ENCODE peak calls at places on chromosomes 11 and 22, in five cellular contexts. Y is prostate gland; I is stimulated activated CD4-positive, alpha-beta T cell treated with anti-CD3 and anti-CD28 coated beads, Interleukin-1b, Interleukin-23, amount 100 ng/mL, for 24 hours; O is occipital lobe; W is GM12865. F is an unnamed sample.

GRCh38 chr11:74100231-74100630 is 70.6 kb downstream of the C2CD3 start:
- DNase-seq in W (no peak), O (no peak), Y (no peak), I (no peak), F (no peak)

GRCh38 chr11:70118642-70119041 is 40.5 kb downstream of the ANO1 start:
- DNase-seq in Y (no peak), O (no peak), I (no peak), W (no peak), F (no peak)

GRCh38 chr22:45317551-45318167 is 7.9 kb downstream of the FAM118A start:
- DNase-seq in O (no peak), Y (peak; percentile 87), W (no peak), I (no peak), F (no peak)

GRCh38 chr22:47328550-47329243 is 566.2 kb downstream of the TBC1D22A start:
- DNase-seq in Y (no peak), W (no peak), I (no peak), O (no peak), F (no peak)

GRCh38 chr22:18906896-18907295 is 776 bp downstream of the DGCR6 start:
- DNase-seq in O (no peak), W (no peak), Y (no peak), I (no peak), F (no peak)

GRCh38 chr11:102318469-102318868 is 1.2 kb downstream of the BIRC3 start:
- DNase-seq in I (peak; percentile 46), O (no peak), Y (no peak), W (peak; percentile 70), F (no peak)

GRCh38 chr11:83493034-83493433 is 206.9 kb upstream of the CCDC90B start:
- DNase-seq in O (no peak), I (no peak), W (no peak), Y (no peak), F (no peak)

GRCh38 chr11:2674681-2675131 is 25.1 kb downstream of the KCNQ1OT1 start:
- DNase-seq in Y (peak; percentile 16), W (no peak), O (no peak), I (no peak), F (peak; percentile 76)

GRCh38 chr11:72863091-72863490 is 48.9 kb downstream of the ATG16L2 start:
- DNase-seq in Y (no peak), W (no peak), O (no peak), I (no peak), F (no peak)

GRCh38 chr22:33883561-33883960 is 36.7 kb downstream of the LARGE1 start:
- DNase-seq in W (peak; percentile 70), I (no peak), Y (no peak), O (no peak), F (no peak)

GRCh38 chr11:134725939-134726639 is 314.0 kb upstream of the B3GAT1 start:
- DNase-seq in Y (peak; percentile 44), W (no peak), I (no peak), O (no peak), F (no peak)

F was measured in globus pallidus.